ENCODE peak calls at places on chromosomes 11 and 22, in seven cellular contexts. One of them, this sample, is unnamed.
A peak's percentile ranks its signal among the peaks of the same experiment; 100 is the strongest.

GRCh38 chr11:75557649-75558494 is 4.2 kb upstream of the SERPINH1 start:
- DNase-seq in H1: no peak
- DNase-seq in mesenchymal stem cell: peak; percentile 88
- DNase-seq in IMR-90: peak; percentile 95
- DNase-seq in mesendoderm: no peak
- DNase-seq in trophoblast cell: no peak
- DNase-seq in H9: peak; percentile 42
- DNase-seq in this sample: no peak

GRCh38 chr11:19437760-19438159 is 197.0 kb upstream of the E2F8 start:
- DNase-seq in IMR-90: peak; percentile 89
- DNase-seq in trophoblast cell: no peak
- DNase-seq in H9: no peak
- DNase-seq in H1: no peak
- DNase-seq in mesenchymal stem cell: no peak
- DNase-seq in mesendoderm: no peak
- DNase-seq in this sample: no peak

GRCh38 chr11:73003083-73003482 is 139.0 kb downstream of the FCHSD2 start:
- DNase-seq in H1: no peak
- DNase-seq in trophoblast cell: no peak
- DNase-seq in mesenchymal stem cell: no peak
- DNase-seq in H9: no peak
- DNase-seq in mesendoderm: no peak
- DNase-seq in IMR-90: no peak
- DNase-seq in this sample: no peak

GRCh38 chr11:68680541-68681231 is 3.7 kb upstream of the GAL start:
- DNase-seq in trophoblast cell: no peak
- DNase-seq in mesendoderm: no peak
- DNase-seq in H9: peak; percentile 20
- DNase-seq in IMR-90: no peak
- DNase-seq in H1: no peak
- DNase-seq in mesenchymal stem cell: no peak
- DNase-seq in this sample: no peak

GRCh38 chr11:46860218-46860617 is 14.1 kb upstream of the CKAP5 start:
- DNase-seq in mesendoderm: no peak
- DNase-seq in IMR-90: no peak
- DNase-seq in H9: no peak
- DNase-seq in mesenchymal stem cell: no peak
- DNase-seq in trophoblast cell: no peak
- DNase-seq in H1: no peak
- DNase-seq in this sample: no peak

GRCh38 chr11:10486161-10486840 is 31.2 kb downstream of the AMPD3 start:
- DNase-seq in H9: peak; percentile 13
- DNase-seq in IMR-90: no peak
- DNase-seq in mesendoderm: no peak
- DNase-seq in mesenchymal stem cell: no peak
- DNase-seq in H1: no peak
- DNase-seq in trophoblast cell: no peak
- DNase-seq in this sample: no peak

GRCh38 chr22:27128461-27129080 is 471.2 kb downstream of the MIAT start:
- DNase-seq in mesenchymal stem cell: no peak
- DNase-seq in H1: no peak
- DNase-seq in mesendoderm: no peak
- DNase-seq in IMR-90: no peak
- DNase-seq in H9: no peak
- DNase-seq in trophoblast cell: no peak
- DNase-seq in this sample: no peak

GRCh38 chr11:60831143-60831500 is 10.8 kb upstream of the CCDC86 start:
- DNase-seq in H1: peak; percentile 49
- DNase-seq in mesendoderm: peak; percentile 69
- DNase-seq in H9: peak; percentile 73
- DNase-seq in mesenchymal stem cell: peak; percentile 69
- DNase-seq in IMR-90: peak; percentile 68
- DNase-seq in trophoblast cell: peak; percentile 86
- DNase-seq in this sample: peak; percentile 64

GRCh38 chr11:74319139-74319538 is 7.7 kb upstream of the P4HA3 start:
- DNase-seq in mesenchymal stem cell: peak; percentile 77
- DNase-seq in trophoblast cell: no peak
- DNase-seq in H1: no peak
- DNase-seq in H9: no peak
- DNase-seq in IMR-90: peak; percentile 93
- DNase-seq in mesendoderm: no peak
- DNase-seq in this sample: no peak

GRCh38 chr22:41358927-41359326 is 22.8 kb upstream of the TEF start:
- DNase-seq in mesenchymal stem cell: no peak
- DNase-seq in trophoblast cell: no peak
- DNase-seq in H9: no peak
- DNase-seq in mesendoderm: no peak
- DNase-seq in IMR-90: no peak
- DNase-seq in H1: no peak
- DNase-seq in this sample: no peak

GRCh38 chr11:697028-697491 is 1.4 kb downstream of the TMEM80 start:
- DNase-seq in H9: no peak
- DNase-seq in mesendoderm: no peak
- DNase-seq in IMR-90: peak; percentile 90
- DNase-seq in H1: no peak
- DNase-seq in trophoblast cell: peak; percentile 75
- DNase-seq in mesenchymal stem cell: peak; percentile 97
- DNase-seq in this sample: no peak

GRCh38 chr11:12460441-12460840 is 83.1 kb downstream of the PARVA start:
- DNase-seq in H1: no peak
- DNase-seq in H9: no peak
- DNase-seq in mesendoderm: peak; percentile 58
- DNase-seq in IMR-90: peak; percentile 44
- DNase-seq in mesenchymal stem cell: peak; percentile 53
- DNase-seq in trophoblast cell: no peak
- DNase-seq in this sample: no peak

GRCh38 chr11:114762437-114762836 is 84.1 kb downstream of the NXPE2 start:
- DNase-seq in H1: peak; percentile 31
- DNase-seq in IMR-90: peak; percentile 54
- DNase-seq in H9: peak; percentile 72
- DNase-seq in trophoblast cell: peak; percentile 49
- DNase-seq in mesendoderm: peak; percentile 73
- DNase-seq in mesenchymal stem cell: peak; percentile 62
- DNase-seq in this sample: peak; percentile 46

GRCh38 chr11:72703281-72704008 is 29.2 kb upstream of the PDE2A start:
- DNase-seq in IMR-90: peak; percentile 63
- DNase-seq in trophoblast cell: no peak
- DNase-seq in mesenchymal stem cell: peak; percentile 33
- DNase-seq in H1: no peak
- DNase-seq in H9: no peak
- DNase-seq in mesendoderm: no peak
- DNase-seq in this sample: no peak

GRCh38 chr11:118915941-118916841 is 9.5 kb downstream of the BCL9L start:
- DNase-seq in trophoblast cell: no peak
- DNase-seq in IMR-90: no peak
- DNase-seq in mesenchymal stem cell: no peak
- DNase-seq in H1: no peak
- DNase-seq in mesendoderm: no peak
- DNase-seq in H9: no peak
- DNase-seq in this sample: no peak

GRCh38 chr22:41330169-41330568 is 28.8 kb downstream of the ZC3H7B start:
- DNase-seq in H1: no peak
- DNase-seq in mesenchymal stem cell: no peak
- DNase-seq in IMR-90: no peak
- DNase-seq in mesendoderm: no peak
- DNase-seq in trophoblast cell: no peak
- DNase-seq in H9: no peak
- DNase-seq in this sample: no peak

GRCh38 chr11:9680028-9680427 is 16.2 kb downstream of the SWAP70 start:
- DNase-seq in mesenchymal stem cell: peak; percentile 65
- DNase-seq in mesendoderm: no peak
- DNase-seq in H9: no peak
- DNase-seq in IMR-90: no peak
- DNase-seq in H1: no peak
- DNase-seq in trophoblast cell: no peak
- DNase-seq in this sample: no peak

GRCh38 chr11:19595840-19596751 is 116.5 kb upstream of the NAV2 start:
- DNase-seq in IMR-90: peak; percentile 90
- DNase-seq in mesenchymal stem cell: peak; percentile 51
- DNase-seq in H9: no peak
- DNase-seq in trophoblast cell: peak; percentile 46
- DNase-seq in H1: no peak
- DNase-seq in mesendoderm: no peak
- DNase-seq in this sample: no peak

GRCh38 chr11:23903044-23903704 is 593.7 kb upstream of the LUZP2 start:
- DNase-seq in IMR-90: peak; percentile 95
- DNase-seq in mesendoderm: no peak
- DNase-seq in H1: no peak
- DNase-seq in H9: no peak
- DNase-seq in trophoblast cell: peak; percentile 32
- DNase-seq in mesenchymal stem cell: peak; percentile 78
- DNase-seq in this sample: no peak

GRCh38 chr11:71843858-71844257 is 10.9 kb downstream of the DEFB108B start:
- DNase-seq in trophoblast cell: no peak
- DNase-seq in mesenchymal stem cell: no peak
- DNase-seq in mesendoderm: peak; percentile 25
- DNase-seq in IMR-90: no peak
- DNase-seq in H9: peak; percentile 68
- DNase-seq in H1: no peak
- DNase-seq in this sample: no peak

GRCh38 chr11:2507945-2508749 is 63.3 kb downstream of the KCNQ1 start:
- DNase-seq in IMR-90: no peak
- DNase-seq in trophoblast cell: no peak
- DNase-seq in mesendoderm: no peak
- DNase-seq in H1: no peak
- DNase-seq in H9: peak; percentile 15
- DNase-seq in mesenchymal stem cell: no peak
- DNase-seq in this sample: no peak

GRCh38 chr22:19039796-19040580 is 82.2 kb downstream of the DGCR2 start:
- DNase-seq in trophoblast cell: no peak
- DNase-seq in mesenchymal stem cell: no peak
- DNase-seq in mesendoderm: no peak
- DNase-seq in IMR-90: no peak
- DNase-seq in H9: peak; percentile 19
- DNase-seq in H1: no peak
- DNase-seq in this sample: no peak

GRCh38 chr11:12696911-12697581 is 22.8 kb downstream of the TEAD1 start:
- DNase-seq in H9: no peak
- DNase-seq in mesendoderm: peak; percentile 42
- DNase-seq in trophoblast cell: peak; percentile 89
- DNase-seq in IMR-90: no peak
- DNase-seq in H1: no peak
- DNase-seq in mesenchymal stem cell: no peak
- DNase-seq in this sample: no peak

GRCh38 chr11:69972351-69972802 is 105.7 kb upstream of the ANO1 start:
- DNase-seq in H9: no peak
- DNase-seq in IMR-90: no peak
- DNase-seq in trophoblast cell: no peak
- DNase-seq in H1: no peak
- DNase-seq in mesendoderm: no peak
- DNase-seq in mesenchymal stem cell: no peak
- DNase-seq in this sample: no peak

GRCh38 chr22:24144471-24145115 is 36.7 kb upstream of the SUSD2 start:
- DNase-seq in trophoblast cell: no peak
- DNase-seq in mesenchymal stem cell: no peak
- DNase-seq in mesendoderm: no peak
- DNase-seq in H1: no peak
- DNase-seq in IMR-90: no peak
- DNase-seq in H9: no peak
- DNase-seq in this sample: no peak

DNA sequence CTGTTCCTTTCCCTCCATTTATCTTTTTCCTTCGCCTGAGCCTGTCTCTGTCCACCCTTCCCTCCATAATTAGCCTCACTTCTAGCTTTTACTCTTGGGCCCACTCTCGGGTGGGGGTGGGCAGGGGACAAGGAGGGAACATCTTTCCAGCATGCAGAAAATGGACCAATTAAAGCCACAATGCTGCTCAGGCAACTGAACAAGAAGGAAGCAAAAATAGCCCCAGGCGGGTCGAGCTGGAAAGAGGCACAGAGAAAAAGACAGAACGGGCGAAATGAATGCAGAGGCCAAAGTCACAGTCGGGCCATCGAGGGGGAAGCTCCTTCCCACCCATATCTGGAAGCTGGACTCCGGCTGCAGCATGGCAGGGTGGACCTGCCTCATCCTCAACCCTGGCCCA is 58.7 kb upstream of the PRDM11 start:
- DNase-seq in IMR-90: no peak
- DNase-seq in mesendoderm: no peak
- DNase-seq in H1: no peak
- DNase-seq in H9: no peak
- DNase-seq in mesenchymal stem cell: no peak
- DNase-seq in trophoblast cell: peak; percentile 54
- DNase-seq in this sample: no peak
- H2BK5ac ChIP-seq in IMR-90: peak overlapping the region; percentile 72
- H2BK5ac ChIP-seq in mesendoderm: no peak overlapping the region
- H2BK5ac ChIP-seq in H1: peak overlapping the region; percentile 28
- H2BK5ac ChIP-seq in H9: no peak overlapping the region
- H2BK5ac ChIP-seq in mesenchymal stem cell: no peak overlapping the region
- H2BK5ac ChIP-seq in trophoblast cell: no peak overlapping the region
- H2BK5ac ChIP-seq in this sample: peak overlapping the region; percentile 7

GRCh38 chr11:63877658-63878241 is 38.8 kb downstream of the MARK2 start:
- DNase-seq in mesendoderm: no peak
- DNase-seq in H1: no peak
- DNase-seq in H9: no peak
- DNase-seq in mesenchymal stem cell: no peak
- DNase-seq in trophoblast cell: no peak
- DNase-seq in IMR-90: no peak
- DNase-seq in this sample: no peak
- H2BK5ac ChIP-seq in mesendoderm: no peak overlapping the region
- H2BK5ac ChIP-seq in H1: no peak overlapping the region
- H2BK5ac ChIP-seq in H9: no peak overlapping the region
- H2BK5ac ChIP-seq in mesenchymal stem cell: no peak overlapping the region
- H2BK5ac ChIP-seq in trophoblast cell: no peak overlapping the region
- H2BK5ac ChIP-seq in IMR-90: no peak overlapping the region
- H2BK5ac ChIP-seq in this sample: no peak overlapping the region

GRCh38 chr22:26033586-26033985 is 135.7 kb upstream of the SEZ6L start:
- DNase-seq in mesenchymal stem cell: no peak
- DNase-seq in mesendoderm: no peak
- DNase-seq in IMR-90: no peak
- DNase-seq in H1: no peak
- DNase-seq in H9: no peak
- DNase-seq in trophoblast cell: no peak
- DNase-seq in this sample: no peak

GRCh38 chr22:26038365-26038764 is 130.9 kb upstream of the SEZ6L start:
- DNase-seq in H1: no peak
- DNase-seq in IMR-90: no peak
- DNase-seq in H9: no peak
- DNase-seq in trophoblast cell: no peak
- DNase-seq in mesenchymal stem cell: no peak
- DNase-seq in mesendoderm: peak; percentile 23
- DNase-seq in this sample: no peak

GRCh38 chr22:26033071-26033470 is 136.2 kb upstream of the SEZ6L start:
- DNase-seq in mesendoderm: no peak
- DNase-seq in H1: no peak
- DNase-seq in H9: no peak
- DNase-seq in mesenchymal stem cell: no peak
- DNase-seq in IMR-90: no peak
- DNase-seq in trophoblast cell: no peak
- DNase-seq in this sample: no peak

GRCh38 chr22:26031641-26032040 is 137.6 kb upstream of the SEZ6L start:
- DNase-seq in H1: no peak
- DNase-seq in mesendoderm: no peak
- DNase-seq in H9: no peak
- DNase-seq in IMR-90: no peak
- DNase-seq in trophoblast cell: no peak
- DNase-seq in mesenchymal stem cell: no peak
- DNase-seq in this sample: no peak

GRCh38 chr22:26035523-26035922 is 133.7 kb upstream of the SEZ6L start:
- DNase-seq in mesendoderm: no peak
- DNase-seq in IMR-90: no peak
- DNase-seq in H1: no peak
- DNase-seq in mesenchymal stem cell: no peak
- DNase-seq in trophoblast cell: no peak
- DNase-seq in H9: no peak
- DNase-seq in this sample: no peak
- H2BK5ac ChIP-seq in mesendoderm: no peak overlapping the region
- H2BK5ac ChIP-seq in IMR-90: no peak overlapping the region
- H2BK5ac ChIP-seq in H1: no peak overlapping the region
- H2BK5ac ChIP-seq in mesenchymal stem cell: no peak overlapping the region
- H2BK5ac ChIP-seq in trophoblast cell: no peak overlapping the region
- H2BK5ac ChIP-seq in H9: no peak overlapping the region
- H2BK5ac ChIP-seq in this sample: no peak overlapping the region

GRCh38 chr11:33103836-33104235 is 57.4 kb downstream of the CSTF3 start:
- DNase-seq in mesendoderm: no peak
- DNase-seq in IMR-90: no peak
- DNase-seq in trophoblast cell: peak; percentile 79
- DNase-seq in mesenchymal stem cell: no peak
- DNase-seq in H9: no peak
- DNase-seq in H1: no peak
- DNase-seq in this sample: no peak
- H2BK5ac ChIP-seq in mesendoderm: no peak overlapping the region
- H2BK5ac ChIP-seq in IMR-90: no peak overlapping the region
- H2BK5ac ChIP-seq in trophoblast cell: no peak overlapping the region
- H2BK5ac ChIP-seq in mesenchymal stem cell: no peak overlapping the region
- H2BK5ac ChIP-seq in H9: no peak overlapping the region
- H2BK5ac ChIP-seq in H1: no peak overlapping the region
- H2BK5ac ChIP-seq in this sample: no peak overlapping the region

This sample was measured in neuronal stem cell.